ENCODE peak calls at places on chromosomes 2 and 18, in seven cellular contexts. One of them, this sample, is unnamed.
A peak's percentile ranks its signal among the peaks of the same experiment; 100 is the strongest.

GRCh38 chr2:228657807-228658402 is 476.4 kb upstream of the SPHKAP start:
- DNase-seq in activated T-helper 1 cell treated with anti-CD3 and anti-CD28 coated beads, Interleukin-12 subunit alpha, Interleukin-12 subunit beta, Interleukin-2, Interleukin-4 antibody, amounts not matched to agents 30 ng/mL and 10 ng/mL and 1 ng/mL, durations not matched to agents 14 hours and 24 hours and 36 hours: no peak
- DNase-seq in activated CD8-positive, alpha-beta T cell treated with anti-CD3 and anti-CD28 coated beads for 36 hours: no peak
- DNase-seq in astrocyte of the spinal cord: peak; percentile 48
- DNase-seq in EL: peak; percentile 50
- DNase-seq in right cardiac atrium: no peak
- DNase-seq in omental fat pad: no peak
- DNase-seq in this sample: no peak

GRCh38 chr2:160282063-160282580 is 82.0 kb upstream of the ITGB6 start:
- DNase-seq in activated T-helper 1 cell treated with anti-CD3 and anti-CD28 coated beads, Interleukin-12 subunit alpha, Interleukin-12 subunit beta, Interleukin-2, Interleukin-4 antibody, amounts not matched to agents 30 ng/mL and 10 ng/mL and 1 ng/mL, durations not matched to agents 14 hours and 24 hours and 36 hours: no peak
- DNase-seq in activated CD8-positive, alpha-beta T cell treated with anti-CD3 and anti-CD28 coated beads for 36 hours: no peak
- DNase-seq in astrocyte of the spinal cord: peak; percentile 59
- DNase-seq in EL: no peak
- DNase-seq in right cardiac atrium: no peak
- DNase-seq in omental fat pad: no peak
- DNase-seq in this sample: no peak

GRCh38 chr18:21303913-21304312 is 61.9 kb downstream of the GREB1L start:
- DNase-seq in activated T-helper 1 cell treated with anti-CD3 and anti-CD28 coated beads, Interleukin-12 subunit alpha, Interleukin-12 subunit beta, Interleukin-2, Interleukin-4 antibody, amounts not matched to agents 30 ng/mL and 10 ng/mL and 1 ng/mL, durations not matched to agents 14 hours and 24 hours and 36 hours: no peak
- DNase-seq in activated CD8-positive, alpha-beta T cell treated with anti-CD3 and anti-CD28 coated beads for 36 hours: no peak
- DNase-seq in astrocyte of the spinal cord: no peak
- DNase-seq in EL: peak; percentile 55
- DNase-seq in right cardiac atrium: no peak
- DNase-seq in omental fat pad: no peak
- DNase-seq in this sample: no peak

GRCh38 chr2:224973112-224974016 is 68.9 kb downstream of the DOCK10 start:
- DNase-seq in activated T-helper 1 cell treated with anti-CD3 and anti-CD28 coated beads, Interleukin-12 subunit alpha, Interleukin-12 subunit beta, Interleukin-2, Interleukin-4 antibody, amounts not matched to agents 30 ng/mL and 10 ng/mL and 1 ng/mL, durations not matched to agents 14 hours and 24 hours and 36 hours: no peak
- DNase-seq in activated CD8-positive, alpha-beta T cell treated with anti-CD3 and anti-CD28 coated beads for 36 hours: peak; percentile 64
- DNase-seq in astrocyte of the spinal cord: peak; percentile 22
- DNase-seq in EL: peak; percentile 39
- DNase-seq in right cardiac atrium: no peak
- DNase-seq in omental fat pad: no peak
- DNase-seq in this sample: peak; percentile 37

GRCh38 chr18:23363865-23364570 is 89.1 kb upstream of the RIOK3 start:
- DNase-seq in activated T-helper 1 cell treated with anti-CD3 and anti-CD28 coated beads, Interleukin-12 subunit alpha, Interleukin-12 subunit beta, Interleukin-2, Interleukin-4 antibody, amounts not matched to agents 30 ng/mL and 10 ng/mL and 1 ng/mL, durations not matched to agents 14 hours and 24 hours and 36 hours: no peak
- DNase-seq in activated CD8-positive, alpha-beta T cell treated with anti-CD3 and anti-CD28 coated beads for 36 hours: no peak
- DNase-seq in astrocyte of the spinal cord: no peak
- DNase-seq in EL: no peak
- DNase-seq in right cardiac atrium: no peak
- DNase-seq in omental fat pad: no peak
- DNase-seq in this sample: no peak

GRCh38 chr18:9835112-9835755 is 50.5 kb upstream of the TXNDC2 start:
- DNase-seq in activated T-helper 1 cell treated with anti-CD3 and anti-CD28 coated beads, Interleukin-12 subunit alpha, Interleukin-12 subunit beta, Interleukin-2, Interleukin-4 antibody, amounts not matched to agents 30 ng/mL and 10 ng/mL and 1 ng/mL, durations not matched to agents 14 hours and 24 hours and 36 hours: no peak
- DNase-seq in activated CD8-positive, alpha-beta T cell treated with anti-CD3 and anti-CD28 coated beads for 36 hours: no peak
- DNase-seq in astrocyte of the spinal cord: no peak
- DNase-seq in EL: no peak
- DNase-seq in right cardiac atrium: no peak
- DNase-seq in omental fat pad: no peak
- DNase-seq in this sample: no peak

GRCh38 chr18:10119528-10119927 is 205.7 kb downstream of the VAPA start:
- DNase-seq in activated T-helper 1 cell treated with anti-CD3 and anti-CD28 coated beads, Interleukin-12 subunit alpha, Interleukin-12 subunit beta, Interleukin-2, Interleukin-4 antibody, amounts not matched to agents 30 ng/mL and 10 ng/mL and 1 ng/mL, durations not matched to agents 14 hours and 24 hours and 36 hours: no peak
- DNase-seq in activated CD8-positive, alpha-beta T cell treated with anti-CD3 and anti-CD28 coated beads for 36 hours: no peak
- DNase-seq in astrocyte of the spinal cord: no peak
- DNase-seq in EL: no peak
- DNase-seq in right cardiac atrium: no peak
- DNase-seq in omental fat pad: no peak
- DNase-seq in this sample: no peak

GRCh38 chr2:179467927-179468326 is 203.3 kb upstream of the SESTD1 start:
- DNase-seq in activated T-helper 1 cell treated with anti-CD3 and anti-CD28 coated beads, Interleukin-12 subunit alpha, Interleukin-12 subunit beta, Interleukin-2, Interleukin-4 antibody, amounts not matched to agents 30 ng/mL and 10 ng/mL and 1 ng/mL, durations not matched to agents 14 hours and 24 hours and 36 hours: no peak
- DNase-seq in activated CD8-positive, alpha-beta T cell treated with anti-CD3 and anti-CD28 coated beads for 36 hours: no peak
- DNase-seq in astrocyte of the spinal cord: no peak
- DNase-seq in EL: no peak
- DNase-seq in right cardiac atrium: no peak
- DNase-seq in omental fat pad: no peak
- DNase-seq in this sample: no peak

GRCh38 chr2:158685646-158686045 is 109.5 kb upstream of the DAPL1 start:
- DNase-seq in activated T-helper 1 cell treated with anti-CD3 and anti-CD28 coated beads, Interleukin-12 subunit alpha, Interleukin-12 subunit beta, Interleukin-2, Interleukin-4 antibody, amounts not matched to agents 30 ng/mL and 10 ng/mL and 1 ng/mL, durations not matched to agents 14 hours and 24 hours and 36 hours: no peak
- DNase-seq in activated CD8-positive, alpha-beta T cell treated with anti-CD3 and anti-CD28 coated beads for 36 hours: no peak
- DNase-seq in astrocyte of the spinal cord: no peak
- DNase-seq in EL: no peak
- DNase-seq in right cardiac atrium: no peak
- DNase-seq in omental fat pad: no peak
- DNase-seq in this sample: no peak

GRCh38 chr18:55100817-55101457 is 141.7 kb upstream of the CCDC68 start:
- DNase-seq in activated T-helper 1 cell treated with anti-CD3 and anti-CD28 coated beads, Interleukin-12 subunit alpha, Interleukin-12 subunit beta, Interleukin-2, Interleukin-4 antibody, amounts not matched to agents 30 ng/mL and 10 ng/mL and 1 ng/mL, durations not matched to agents 14 hours and 24 hours and 36 hours: no peak
- DNase-seq in activated CD8-positive, alpha-beta T cell treated with anti-CD3 and anti-CD28 coated beads for 36 hours: no peak
- DNase-seq in astrocyte of the spinal cord: peak; percentile 56
- DNase-seq in EL: peak; percentile 75
- DNase-seq in right cardiac atrium: no peak
- DNase-seq in omental fat pad: no peak
- DNase-seq in this sample: no peak

GRCh38 chr2:55093381-55093780 is 43.1 kb upstream of the RTN4 start:
- DNase-seq in activated T-helper 1 cell treated with anti-CD3 and anti-CD28 coated beads, Interleukin-12 subunit alpha, Interleukin-12 subunit beta, Interleukin-2, Interleukin-4 antibody, amounts not matched to agents 30 ng/mL and 10 ng/mL and 1 ng/mL, durations not matched to agents 14 hours and 24 hours and 36 hours: no peak
- DNase-seq in activated CD8-positive, alpha-beta T cell treated with anti-CD3 and anti-CD28 coated beads for 36 hours: no peak
- DNase-seq in astrocyte of the spinal cord: peak; percentile 70
- DNase-seq in EL: peak; percentile 87
- DNase-seq in right cardiac atrium: no peak
- DNase-seq in omental fat pad: no peak
- DNase-seq in this sample: no peak

This sample was measured in H54.